ENCODE peak calls at places on chromosomes 2 and 18, in four cellular contexts. One of them, this sample, is unnamed.

GRCh38 chr18:3499498-3499897 is 49.5 kb downstream of the TGIF1 start:
- DNase-seq in K562: no peak
- DNase-seq in HepG2: no peak
- DNase-seq in GM12878: no peak
- DNase-seq in this sample: no peak

GRCh38 chr2:12300927-12301326 is 415.8 kb upstream of the TRIB2 start:
- DNase-seq in K562: no peak
- DNase-seq in HepG2: no peak
- DNase-seq in GM12878: no peak
- DNase-seq in this sample: no peak

GRCh38 chr18:5456577-5457466 is 87.0 kb downstream of the EPB41L3 start:
- DNase-seq in K562: no peak
- DNase-seq in HepG2: peak
- DNase-seq in GM12878: no peak
- DNase-seq in this sample: no peak

GRCh38 chr2:196241175-196241574 is 69.8 kb upstream of the STK17B start:
- DNase-seq in K562: no peak
- DNase-seq in HepG2: no peak
- DNase-seq in GM12878: no peak
- DNase-seq in this sample: no peak

GRCh38 chr2:20607446-20607845 is 43.5 kb downstream of the HS1BP3 start:
- DNase-seq in K562: no peak
- DNase-seq in HepG2: no peak
- DNase-seq in GM12878: no peak
- DNase-seq in this sample: no peak

GRCh38 chr18:76490701-76491171 is 4.3 kb downstream of the ZNF516 start:
- DNase-seq in K562: no peak
- DNase-seq in HepG2: no peak
- DNase-seq in GM12878: no peak
- DNase-seq in this sample: peak

GRCh38 chr18:8747440-8747937 is 42.1 kb downstream of the MTCL1 start:
- DNase-seq in K562: no peak
- DNase-seq in HepG2: no peak
- DNase-seq in GM12878: no peak
- DNase-seq in this sample: no peak

GRCh38 chr2:69358914-69359313 is 28.1 kb downstream of the GFPT1 start:
- DNase-seq in K562: no peak
- DNase-seq in HepG2: no peak
- DNase-seq in GM12878: no peak
- DNase-seq in this sample: no peak

GRCh38 chr2:106156305-106157288 is 37.5 kb downstream of the UXS1 start:
- DNase-seq in K562: no peak
- DNase-seq in HepG2: no peak
- DNase-seq in GM12878: no peak
- DNase-seq in this sample: no peak

GRCh38 chr2:131402320-131403049 is 38.5 kb upstream of the RAB6D start:
- DNase-seq in K562: no peak
- DNase-seq in HepG2: no peak
- DNase-seq in GM12878: no peak
- DNase-seq in this sample: no peak

GRCh38 chr2:16625759-16626158 is 39.9 kb downstream of the CYRIA start:
- DNase-seq in K562: no peak
- DNase-seq in HepG2: no peak
- DNase-seq in GM12878: peak
- DNase-seq in this sample: no peak

GRCh38 chr2:58289029-58289428 is 47.9 kb upstream of the FANCL start:
- DNase-seq in K562: no peak
- DNase-seq in HepG2: no peak
- DNase-seq in GM12878: no peak
- DNase-seq in this sample: peak
- TF ChIP-seq POLR2AphosphoS2 in K562: no peak
- TF ChIP-seq POLR2AphosphoS2 in HepG2: no peak
- TF ChIP-seq POLR2AphosphoS2 in GM12878: no peak
- TF ChIP-seq POLR2AphosphoS2 in this sample: no peak

DNA sequence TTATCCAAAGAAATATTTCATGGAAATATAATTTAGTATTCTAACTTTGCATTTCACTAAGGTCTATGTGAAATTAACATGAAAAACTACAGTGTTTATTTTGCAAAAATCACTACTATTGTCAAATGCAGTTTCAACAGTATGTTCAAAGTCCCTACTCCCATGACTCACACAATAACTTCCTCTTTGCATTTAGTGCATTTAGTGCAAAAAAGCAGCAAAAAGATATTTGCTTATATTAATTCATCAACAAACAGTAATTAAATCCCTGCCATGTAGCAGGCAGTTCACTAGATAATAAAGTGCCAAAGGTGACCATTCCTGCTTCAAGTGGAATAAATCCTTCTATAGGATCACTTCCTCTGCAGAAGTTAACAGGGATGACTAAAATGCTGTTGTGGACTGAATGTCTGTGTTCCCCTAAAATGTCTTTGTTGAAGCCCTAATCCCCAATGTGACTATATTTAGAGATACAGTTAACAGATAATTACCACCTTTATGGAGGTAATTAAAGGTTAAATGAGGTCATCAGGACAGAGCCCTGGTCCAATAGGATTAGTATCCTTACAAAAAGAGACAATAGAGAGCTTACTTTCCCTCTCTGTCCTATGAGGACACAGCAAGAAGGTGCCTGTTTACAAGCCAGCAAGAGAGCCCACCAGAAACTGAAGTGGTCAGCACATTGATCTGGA is 61.7 kb downstream of the STK39 start:
- DNase-seq in K562: no peak
- DNase-seq in HepG2: peak
- DNase-seq in GM12878: no peak
- DNase-seq in this sample: no peak
- TF ChIP-seq MYC in K562: no peak
- TF ChIP-seq MYC in HepG2: no peak
- TF ChIP-seq MYC in GM12878: no peak
- TF ChIP-seq MYC in this sample: no peak

DNA sequence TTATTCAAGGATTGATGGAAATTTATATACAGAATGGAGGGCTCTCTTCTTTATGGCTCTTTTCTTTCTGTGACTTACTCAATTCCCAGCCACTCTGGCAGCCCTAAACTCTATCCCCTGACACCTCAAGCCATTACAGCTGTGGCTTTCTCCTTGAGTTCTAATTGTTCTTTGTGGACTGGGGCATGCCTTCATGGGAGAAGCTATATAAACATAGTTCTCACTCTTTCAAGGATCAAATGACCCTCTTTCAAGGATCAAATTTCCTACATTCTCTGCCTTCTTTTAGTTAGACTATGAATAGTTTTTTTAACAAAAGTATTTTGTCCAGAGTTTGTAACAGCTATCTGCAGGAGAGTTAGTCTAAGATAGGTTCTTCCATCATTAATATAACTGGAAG is 232.9 kb upstream of the REV1 start:
- DNase-seq in K562: no peak
- DNase-seq in HepG2: no peak
- DNase-seq in GM12878: no peak
- DNase-seq in this sample: no peak
- TF ChIP-seq EP300 in K562: no peak
- TF ChIP-seq EP300 in HepG2: no peak
- TF ChIP-seq EP300 in GM12878: no peak
- TF ChIP-seq EP300 in this sample: no peak

GRCh38 chr2:213188533-213188867 is 37.1 kb upstream of the IKZF2 start:
- DNase-seq in K562: no peak
- DNase-seq in HepG2: no peak
- DNase-seq in GM12878: no peak
- DNase-seq in this sample: no peak

GRCh38 chr2:213187386-213187785 is 36.0 kb upstream of the IKZF2 start:
- DNase-seq in K562: no peak
- DNase-seq in HepG2: peak
- DNase-seq in GM12878: no peak
- DNase-seq in this sample: no peak

GRCh38 chr2:213185147-213185822 is 33.9 kb upstream of the IKZF2 start:
- DNase-seq in K562: no peak
- DNase-seq in HepG2: no peak
- DNase-seq in GM12878: peak
- DNase-seq in this sample: no peak

GRCh38 chr2:213187833-213188532 is 36.6 kb upstream of the IKZF2 start:
- DNase-seq in K562: no peak
- DNase-seq in HepG2: peak
- DNase-seq in GM12878: no peak
- DNase-seq in this sample: peak

DNA sequence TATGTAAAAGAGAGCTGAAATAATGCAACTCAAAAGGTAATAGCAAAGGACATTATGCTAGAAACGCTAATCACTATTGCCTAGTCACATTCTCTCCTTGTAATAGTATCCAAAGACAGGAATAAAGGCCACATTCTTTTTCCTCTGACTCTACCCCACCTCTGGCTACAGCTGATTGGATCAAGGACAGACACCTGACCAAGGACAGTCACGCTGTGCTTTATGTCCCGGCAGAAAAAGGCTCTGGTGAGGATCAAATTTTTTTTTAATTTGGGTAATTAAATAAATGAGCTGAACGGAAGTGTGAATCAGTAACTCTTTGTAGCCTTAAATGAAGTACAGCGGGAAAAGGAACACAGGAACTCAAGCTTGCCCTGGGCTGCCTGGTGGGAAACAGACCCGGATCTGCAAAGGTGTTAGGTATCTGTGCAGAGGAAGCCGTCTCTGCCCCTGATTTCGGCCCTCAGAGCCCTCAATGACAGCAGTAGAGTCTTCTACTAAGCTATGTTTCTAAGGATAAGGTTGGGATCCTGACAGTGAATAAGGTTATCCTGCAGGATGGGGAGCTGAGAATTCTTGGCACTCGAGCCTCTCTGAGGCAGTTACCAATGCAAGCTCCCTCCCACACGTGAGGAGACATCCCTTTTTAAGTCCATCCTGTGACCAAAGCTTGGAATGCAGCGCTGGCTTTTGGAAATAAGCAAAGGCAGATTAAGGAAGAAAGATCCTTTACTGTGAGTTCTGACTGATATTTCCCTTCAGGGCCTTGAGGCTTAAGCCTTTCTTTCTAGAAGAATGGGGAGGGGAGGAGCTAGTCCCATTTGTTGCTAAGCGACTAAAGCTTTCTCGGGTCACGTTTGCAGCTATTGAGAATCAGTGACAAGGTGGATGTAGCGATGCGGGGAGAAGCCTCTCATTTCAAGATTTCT is 37.8 kb upstream of the IKZF2 start:
- DNase-seq in K562: no peak
- DNase-seq in HepG2: peak
- DNase-seq in GM12878: no peak
- DNase-seq in this sample: no peak
- TF ChIP-seq POLR2AphosphoS2 in K562: no peak
- TF ChIP-seq POLR2AphosphoS2 in HepG2: no peak
- TF ChIP-seq POLR2AphosphoS2 in GM12878: no peak
- TF ChIP-seq POLR2AphosphoS2 in this sample: no peak

This sample was measured in A549.